ENCODE peak calls at places on chromosomes 12 and 14, in four cellular contexts. One of them, this sample, is unnamed.

GRCh38 chr12:82187595-82187994 is 170.6 kb downstream of the CCDC59 start:
- DNase-seq in stimulated activated CD8-positive, alpha-beta memory T cell treated with anti-CD3 and anti-CD28 coated beads, Interleukin-15, amount 100 ng/mL, for 24 hours: no peak
- DNase-seq in HFFc6: no peak
- DNase-seq in activated naive CD8-positive, alpha-beta T cell treated with anti-CD3 and anti-CD28 coated beads for 36 hours: no peak
- DNase-seq in this sample: no peak

GRCh38 chr12:81692008-81692407 is 67.1 kb downstream of the PPFIA2 start:
- DNase-seq in HFFc6: no peak
- DNase-seq in stimulated activated CD8-positive, alpha-beta memory T cell treated with anti-CD3 and anti-CD28 coated beads, Interleukin-15, amount 100 ng/mL, for 24 hours: no peak
- DNase-seq in activated naive CD8-positive, alpha-beta T cell treated with anti-CD3 and anti-CD28 coated beads for 36 hours: no peak
- DNase-seq in this sample: no peak

GRCh38 chr12:117030187-117030896 is 68.9 kb downstream of the TESC start:
- DNase-seq in stimulated activated CD8-positive, alpha-beta memory T cell treated with anti-CD3 and anti-CD28 coated beads, Interleukin-15, amount 100 ng/mL, for 24 hours: no peak
- DNase-seq in HFFc6: no peak
- DNase-seq in activated naive CD8-positive, alpha-beta T cell treated with anti-CD3 and anti-CD28 coated beads for 36 hours: no peak
- DNase-seq in this sample: no peak

GRCh38 chr12:32756476-32757158 is 920 bp upstream of the YARS2 start:
- DNase-seq in HFFc6: no peak
- DNase-seq in stimulated activated CD8-positive, alpha-beta memory T cell treated with anti-CD3 and anti-CD28 coated beads, Interleukin-15, amount 100 ng/mL, for 24 hours: no peak
- DNase-seq in activated naive CD8-positive, alpha-beta T cell treated with anti-CD3 and anti-CD28 coated beads for 36 hours: no peak
- DNase-seq in this sample: no peak

GRCh38 chr14:32345311-32345771 is 16.2 kb downstream of the AKAP6 start:
- DNase-seq in HFFc6: no peak
- DNase-seq in stimulated activated CD8-positive, alpha-beta memory T cell treated with anti-CD3 and anti-CD28 coated beads, Interleukin-15, amount 100 ng/mL, for 24 hours: no peak
- DNase-seq in activated naive CD8-positive, alpha-beta T cell treated with anti-CD3 and anti-CD28 coated beads for 36 hours: no peak
- DNase-seq in this sample: no peak

GRCh38 chr12:60266381-60266852 is 670.6 kb downstream of the SLC16A7 start:
- DNase-seq in HFFc6: peak
- DNase-seq in stimulated activated CD8-positive, alpha-beta memory T cell treated with anti-CD3 and anti-CD28 coated beads, Interleukin-15, amount 100 ng/mL, for 24 hours: no peak
- DNase-seq in activated naive CD8-positive, alpha-beta T cell treated with anti-CD3 and anti-CD28 coated beads for 36 hours: no peak
- DNase-seq in this sample: no peak

GRCh38 chr12:121467638-121468403 is 67.9 kb downstream of the RNF34 start:
- DNase-seq in stimulated activated CD8-positive, alpha-beta memory T cell treated with anti-CD3 and anti-CD28 coated beads, Interleukin-15, amount 100 ng/mL, for 24 hours: no peak
- DNase-seq in activated naive CD8-positive, alpha-beta T cell treated with anti-CD3 and anti-CD28 coated beads for 36 hours: no peak
- DNase-seq in HFFc6: no peak
- DNase-seq in this sample: no peak

GRCh38 chr12:13198921-13199320 is 2.4 kb downstream of the EMP1 start:
- DNase-seq in activated naive CD8-positive, alpha-beta T cell treated with anti-CD3 and anti-CD28 coated beads for 36 hours: no peak
- DNase-seq in stimulated activated CD8-positive, alpha-beta memory T cell treated with anti-CD3 and anti-CD28 coated beads, Interleukin-15, amount 100 ng/mL, for 24 hours: no peak
- DNase-seq in HFFc6: no peak
- DNase-seq in this sample: no peak

GRCh38 chr12:64907097-64907496 is 82.7 kb downstream of the TBC1D30 start:
- DNase-seq in activated naive CD8-positive, alpha-beta T cell treated with anti-CD3 and anti-CD28 coated beads for 36 hours: no peak
- DNase-seq in HFFc6: no peak
- DNase-seq in stimulated activated CD8-positive, alpha-beta memory T cell treated with anti-CD3 and anti-CD28 coated beads, Interleukin-15, amount 100 ng/mL, for 24 hours: no peak
- DNase-seq in this sample: no peak

GRCh38 chr14:58104808-58105207 is 47.2 kb downstream of the ARMH4 start:
- DNase-seq in stimulated activated CD8-positive, alpha-beta memory T cell treated with anti-CD3 and anti-CD28 coated beads, Interleukin-15, amount 100 ng/mL, for 24 hours: no peak
- DNase-seq in activated naive CD8-positive, alpha-beta T cell treated with anti-CD3 and anti-CD28 coated beads for 36 hours: no peak
- DNase-seq in HFFc6: peak
- DNase-seq in this sample: no peak

GRCh38 chr12:79407671-79408622 is 282.8 kb downstream of the PAWR start:
- DNase-seq in activated naive CD8-positive, alpha-beta T cell treated with anti-CD3 and anti-CD28 coated beads for 36 hours: peak
- DNase-seq in stimulated activated CD8-positive, alpha-beta memory T cell treated with anti-CD3 and anti-CD28 coated beads, Interleukin-15, amount 100 ng/mL, for 24 hours: no peak
- DNase-seq in HFFc6: peak
- DNase-seq in this sample: no peak

GRCh38 chr12:19177754-19178153 is 48.2 kb downstream of the PLEKHA5 start:
- DNase-seq in activated naive CD8-positive, alpha-beta T cell treated with anti-CD3 and anti-CD28 coated beads for 36 hours: no peak
- DNase-seq in HFFc6: peak
- DNase-seq in stimulated activated CD8-positive, alpha-beta memory T cell treated with anti-CD3 and anti-CD28 coated beads, Interleukin-15, amount 100 ng/mL, for 24 hours: no peak
- DNase-seq in this sample: no peak

GRCh38 chr14:103099081-103099732 is 4.7 kb downstream of the EXOC3L4 start:
- DNase-seq in stimulated activated CD8-positive, alpha-beta memory T cell treated with anti-CD3 and anti-CD28 coated beads, Interleukin-15, amount 100 ng/mL, for 24 hours: no peak
- DNase-seq in HFFc6: no peak
- DNase-seq in activated naive CD8-positive, alpha-beta T cell treated with anti-CD3 and anti-CD28 coated beads for 36 hours: no peak
- DNase-seq in this sample: peak

GRCh38 chr12:104458645-104459555 is 2.2 kb downstream of the CHST11 start:
- DNase-seq in activated naive CD8-positive, alpha-beta T cell treated with anti-CD3 and anti-CD28 coated beads for 36 hours: no peak
- DNase-seq in stimulated activated CD8-positive, alpha-beta memory T cell treated with anti-CD3 and anti-CD28 coated beads, Interleukin-15, amount 100 ng/mL, for 24 hours: no peak
- DNase-seq in HFFc6: no peak
- DNase-seq in this sample: no peak

GRCh38 chr14:33782923-33783322 is 168.0 kb downstream of the EGLN3 start:
- DNase-seq in activated naive CD8-positive, alpha-beta T cell treated with anti-CD3 and anti-CD28 coated beads for 36 hours: no peak
- DNase-seq in stimulated activated CD8-positive, alpha-beta memory T cell treated with anti-CD3 and anti-CD28 coated beads, Interleukin-15, amount 100 ng/mL, for 24 hours: no peak
- DNase-seq in HFFc6: no peak
- DNase-seq in this sample: no peak

GRCh38 chr14:87630808-87631207 is 362.2 kb downstream of the GALC start:
- DNase-seq in stimulated activated CD8-positive, alpha-beta memory T cell treated with anti-CD3 and anti-CD28 coated beads, Interleukin-15, amount 100 ng/mL, for 24 hours: no peak
- DNase-seq in activated naive CD8-positive, alpha-beta T cell treated with anti-CD3 and anti-CD28 coated beads for 36 hours: no peak
- DNase-seq in HFFc6: no peak
- DNase-seq in this sample: no peak

GRCh38 chr14:75793806-75794205 is 132.8 kb downstream of the TTLL5 start:
- DNase-seq in HFFc6: no peak
- DNase-seq in stimulated activated CD8-positive, alpha-beta memory T cell treated with anti-CD3 and anti-CD28 coated beads, Interleukin-15, amount 100 ng/mL, for 24 hours: no peak
- DNase-seq in activated naive CD8-positive, alpha-beta T cell treated with anti-CD3 and anti-CD28 coated beads for 36 hours: no peak
- DNase-seq in this sample: no peak

GRCh38 chr14:54003064-54003463 is 46.4 kb upstream of the BMP4 start:
- DNase-seq in activated naive CD8-positive, alpha-beta T cell treated with anti-CD3 and anti-CD28 coated beads for 36 hours: no peak
- DNase-seq in HFFc6: no peak
- DNase-seq in stimulated activated CD8-positive, alpha-beta memory T cell treated with anti-CD3 and anti-CD28 coated beads, Interleukin-15, amount 100 ng/mL, for 24 hours: no peak
- DNase-seq in this sample: no peak

GRCh38 chr12:127928615-127929014 is 338.4 kb upstream of the TMEM132C start:
- DNase-seq in HFFc6: no peak
- DNase-seq in stimulated activated CD8-positive, alpha-beta memory T cell treated with anti-CD3 and anti-CD28 coated beads, Interleukin-15, amount 100 ng/mL, for 24 hours: no peak
- DNase-seq in activated naive CD8-positive, alpha-beta T cell treated with anti-CD3 and anti-CD28 coated beads for 36 hours: no peak
- DNase-seq in this sample: no peak

GRCh38 chr14:95652690-95653089 is 33.5 kb upstream of the TCL1B start:
- DNase-seq in activated naive CD8-positive, alpha-beta T cell treated with anti-CD3 and anti-CD28 coated beads for 36 hours: no peak
- DNase-seq in stimulated activated CD8-positive, alpha-beta memory T cell treated with anti-CD3 and anti-CD28 coated beads, Interleukin-15, amount 100 ng/mL, for 24 hours: no peak
- DNase-seq in HFFc6: no peak
- DNase-seq in this sample: no peak

GRCh38 chr14:63726499-63726898 is 1.4 kb downstream of the SGPP1 start:
- DNase-seq in stimulated activated CD8-positive, alpha-beta memory T cell treated with anti-CD3 and anti-CD28 coated beads, Interleukin-15, amount 100 ng/mL, for 24 hours: no peak
- DNase-seq in activated naive CD8-positive, alpha-beta T cell treated with anti-CD3 and anti-CD28 coated beads for 36 hours: no peak
- DNase-seq in HFFc6: no peak
- DNase-seq in this sample: no peak

GRCh38 chr14:64612021-64612380 is 62.2 kb downstream of the PPP1R36 start:
- DNase-seq in HFFc6: peak
- DNase-seq in stimulated activated CD8-positive, alpha-beta memory T cell treated with anti-CD3 and anti-CD28 coated beads, Interleukin-15, amount 100 ng/mL, for 24 hours: no peak
- DNase-seq in activated naive CD8-positive, alpha-beta T cell treated with anti-CD3 and anti-CD28 coated beads for 36 hours: no peak
- DNase-seq in this sample: no peak

GRCh38 chr12:54027442-54027786 is 826 bp upstream of the HOXC6 start:
- DNase-seq in activated naive CD8-positive, alpha-beta T cell treated with anti-CD3 and anti-CD28 coated beads for 36 hours: no peak
- DNase-seq in HFFc6: no peak
- DNase-seq in stimulated activated CD8-positive, alpha-beta memory T cell treated with anti-CD3 and anti-CD28 coated beads, Interleukin-15, amount 100 ng/mL, for 24 hours: no peak
- DNase-seq in this sample: no peak

GRCh38 chr14:61736751-61737150 is 25.5 kb upstream of the SNAPC1 start:
- DNase-seq in stimulated activated CD8-positive, alpha-beta memory T cell treated with anti-CD3 and anti-CD28 coated beads, Interleukin-15, amount 100 ng/mL, for 24 hours: no peak
- DNase-seq in HFFc6: no peak
- DNase-seq in activated naive CD8-positive, alpha-beta T cell treated with anti-CD3 and anti-CD28 coated beads for 36 hours: no peak
- DNase-seq in this sample: no peak

GRCh38 chr12:57129311-57130288 is 1.3 kb downstream of the LRP1 start:
- DNase-seq in HFFc6: peak
- DNase-seq in activated naive CD8-positive, alpha-beta T cell treated with anti-CD3 and anti-CD28 coated beads for 36 hours: no peak
- DNase-seq in stimulated activated CD8-positive, alpha-beta memory T cell treated with anti-CD3 and anti-CD28 coated beads, Interleukin-15, amount 100 ng/mL, for 24 hours: no peak
- DNase-seq in this sample: peak

GRCh38 chr12:12683725-12684124 is 12.3 kb downstream of the GPR19 start:
- DNase-seq in activated naive CD8-positive, alpha-beta T cell treated with anti-CD3 and anti-CD28 coated beads for 36 hours: no peak
- DNase-seq in HFFc6: no peak
- DNase-seq in stimulated activated CD8-positive, alpha-beta memory T cell treated with anti-CD3 and anti-CD28 coated beads, Interleukin-15, amount 100 ng/mL, for 24 hours: no peak
- DNase-seq in this sample: no peak

GRCh38 chr12:122917508-122918227 is 21.7 kb upstream of the VPS37B start:
- DNase-seq in HFFc6: peak
- DNase-seq in stimulated activated CD8-positive, alpha-beta memory T cell treated with anti-CD3 and anti-CD28 coated beads, Interleukin-15, amount 100 ng/mL, for 24 hours: no peak
- DNase-seq in activated naive CD8-positive, alpha-beta T cell treated with anti-CD3 and anti-CD28 coated beads for 36 hours: no peak
- DNase-seq in this sample: no peak

GRCh38 chr12:94566345-94566744 is 84.0 kb downstream of the TMCC3 start:
- DNase-seq in activated naive CD8-positive, alpha-beta T cell treated with anti-CD3 and anti-CD28 coated beads for 36 hours: no peak
- DNase-seq in stimulated activated CD8-positive, alpha-beta memory T cell treated with anti-CD3 and anti-CD28 coated beads, Interleukin-15, amount 100 ng/mL, for 24 hours: no peak
- DNase-seq in HFFc6: no peak
- DNase-seq in this sample: no peak

GRCh38 chr14:75725481-75725880 is 64.4 kb downstream of the TTLL5 start:
- DNase-seq in activated naive CD8-positive, alpha-beta T cell treated with anti-CD3 and anti-CD28 coated beads for 36 hours: no peak
- DNase-seq in stimulated activated CD8-positive, alpha-beta memory T cell treated with anti-CD3 and anti-CD28 coated beads, Interleukin-15, amount 100 ng/mL, for 24 hours: no peak
- DNase-seq in HFFc6: no peak
- DNase-seq in this sample: no peak

GRCh38 chr12:26978801-26979200 is 35.4 kb downstream of the TM7SF3 start:
- DNase-seq in stimulated activated CD8-positive, alpha-beta memory T cell treated with anti-CD3 and anti-CD28 coated beads, Interleukin-15, amount 100 ng/mL, for 24 hours: no peak
- DNase-seq in HFFc6: no peak
- DNase-seq in activated naive CD8-positive, alpha-beta T cell treated with anti-CD3 and anti-CD28 coated beads for 36 hours: no peak
- DNase-seq in this sample: no peak

GRCh38 chr12:57815177-57816000 is 3.1 kb downstream of the AVIL start:
- DNase-seq in HFFc6: no peak
- DNase-seq in activated naive CD8-positive, alpha-beta T cell treated with anti-CD3 and anti-CD28 coated beads for 36 hours: no peak
- DNase-seq in stimulated activated CD8-positive, alpha-beta memory T cell treated with anti-CD3 and anti-CD28 coated beads, Interleukin-15, amount 100 ng/mL, for 24 hours: no peak
- DNase-seq in this sample: no peak

GRCh38 chr14:58663494-58664111 is 25.8 kb downstream of the DACT1 start:
- DNase-seq in stimulated activated CD8-positive, alpha-beta memory T cell treated with anti-CD3 and anti-CD28 coated beads, Interleukin-15, amount 100 ng/mL, for 24 hours: no peak
- DNase-seq in activated naive CD8-positive, alpha-beta T cell treated with anti-CD3 and anti-CD28 coated beads for 36 hours: no peak
- DNase-seq in HFFc6: peak
- DNase-seq in this sample: no peak

GRCh38 chr12:77847060-77847541 is 16.4 kb downstream of the NAV3 start:
- DNase-seq in HFFc6: no peak
- DNase-seq in activated naive CD8-positive, alpha-beta T cell treated with anti-CD3 and anti-CD28 coated beads for 36 hours: no peak
- DNase-seq in stimulated activated CD8-positive, alpha-beta memory T cell treated with anti-CD3 and anti-CD28 coated beads, Interleukin-15, amount 100 ng/mL, for 24 hours: no peak
- DNase-seq in this sample: no peak